ENCODE peak calls at places on chromosomes 6 and 20, in four cellular contexts. B is A549, V is GM12878, H is K562. J is an unnamed sample.

GRCh38 chr20:13493143-13493542 is 145.6 kb downstream of the TASP1 start:
- DNase-seq in B (no peak), V (no peak), H (no peak), J (no peak)

GRCh38 chr20:40073535-40074111 is 615.4 kb downstream of the MAFB start:
- DNase-seq in B (no peak), V (no peak), H (no peak), J (no peak)

GRCh38 chr6:147756000-147756399 is 247.5 kb downstream of the SAMD5 start:
- DNase-seq in B (no peak), V (no peak), H (no peak), J (no peak)

GRCh38 chr6:150967910-150968309 is 102.4 kb downstream of the MTHFD1L start:
- DNase-seq in B (no peak), V (no peak), H (no peak), J (no peak)

GRCh38 chr6:3296113-3296512 is 37.4 kb downstream of the PSMG4 start:
- DNase-seq in B (no peak), V (no peak), H (no peak), J (no peak)

GRCh38 chr6:41836660-41837052 is 49.2 kb downstream of the TOMM6 start:
- DNase-seq in B (no peak), V (no peak), H (no peak), J (no peak)

GRCh38 chr20:3082306-3082951 is 2.1 kb downstream of the AVP start:
- DNase-seq in B (no peak), V (no peak), H (no peak), J (no peak)

GRCh38 chr20:8361008-8361652 is 229.1 kb downstream of the PLCB1 start:
- DNase-seq in B (peak; percentile 7), V (peak; percentile 17), H (no peak), J (no peak)

GRCh38 chr6:71496018-71496800 is 207.6 kb downstream of the OGFRL1 start:
- DNase-seq in B (no peak), V (peak; percentile 38), H (no peak), J (no peak)

GRCh38 chr6:162364488-162364887 is 363.1 kb downstream of the PRKN start:
- DNase-seq in B (no peak), V (no peak), H (no peak), J (no peak)

GRCh38 chr20:33719277-33719988 is 677 bp downstream of the PXMP4 start:
- DNase-seq in B (no peak), V (no peak), H (no peak), J (no peak)

GRCh38 chr6:91098006-91098405 is 511.1 kb upstream of the MAP3K7 start:
- DNase-seq in B (no peak), V (no peak), H (no peak), J (no peak)

GRCh38 chr6:44556046-44556445 is 168.5 kb downstream of the CDC5L start:
- DNase-seq in B (no peak), V (no peak), H (no peak), J (no peak)

GRCh38 chr6:84681693-84682326 is 82.6 kb downstream of the TBX18 start:
- DNase-seq in B (no peak), V (no peak), H (no peak), J (no peak)

GRCh38 chr6:160004419-160005160 is 35.7 kb downstream of the IGF2R start:
- DNase-seq in B (no peak), V (no peak), H (no peak), J (no peak)

GRCh38 chr6:6008648-6009421 is 2.1 kb upstream of the NRN1 start:
- DNase-seq in B (peak; percentile 38), V (peak; percentile 36), H (peak; percentile 98), J (peak; percentile 23)

GRCh38 chr6:10237284-10238043 is 177.4 kb downstream of the TFAP2A start:
- DNase-seq in B (peak; percentile 78), V (no peak), H (no peak), J (no peak)

GRCh38 chr6:110217255-110217654 is 37.0 kb downstream of the CDC40 start:
- DNase-seq in B (no peak), V (no peak), H (no peak), J (no peak)

GRCh38 chr6:93886416-93886815 is 467.1 kb upstream of the EPHA7 start:
- DNase-seq in B (no peak), V (no peak), H (no peak), J (no peak)

GRCh38 chr20:47320990-47321805 is 35.3 kb downstream of the ZMYND8 start:
- DNase-seq in B (peak; percentile 90), V (no peak), H (no peak), J (peak; percentile 99)

GRCh38 chr20:64154590-64155257 is 9.5 kb upstream of the MYT1 start:
- DNase-seq in B (no peak), V (no peak), H (no peak), J (no peak)

GRCh38 chr6:22956029-22956715 is 386.8 kb downstream of the HDGFL1 start:
- DNase-seq in B (no peak), V (no peak), H (no peak), J (no peak)

GRCh38 chr20:11124849-11125505 is 451.2 kb upstream of the JAG1 start:
- DNase-seq in B (no peak), V (no peak), H (no peak), J (no peak)

GRCh38 chr6:32641122-32641521 is 3.9 kb downstream of the HLA-DQA1 start:
- DNase-seq in B (no peak), V (no peak), H (no peak), J (no peak)

GRCh38 chr6:24778121-24778520 is 3.4 kb downstream of the GMNN start:
- DNase-seq in B (no peak), V (no peak), H (no peak), J (no peak)

GRCh38 chr20:35264755-35265154 is 13.2 kb downstream of the MMP24OS start:
- DNase-seq in B (peak; percentile 88), V (no peak), H (no peak), J (peak; percentile 74)

GRCh38 chr6:169641461-169642085 is 60.3 kb downstream of the WDR27 start:
- DNase-seq in B (no peak), V (no peak), H (no peak), J (no peak)

GRCh38 chr6:84500726-84501125 is 263.7 kb downstream of the TBX18 start:
- DNase-seq in B (no peak), V (no peak), H (no peak), J (no peak)

GRCh38 chr6:139588076-139588639 is 213.7 kb upstream of the CITED2 start:
- DNase-seq in B (no peak), V (no peak), H (peak; percentile 49), J (peak; percentile 30)

GRCh38 chr6:3077430-3077829 is 9.1 kb downstream of the RIPK1 start:
- DNase-seq in B (no peak), V (no peak), H (no peak), J (no peak)

GRCh38 chr20:23178806-23179205 is 92.7 kb upstream of the CD93 start:
- DNase-seq in B (no peak), V (no peak), H (peak; percentile 65), J (no peak)

GRCh38 chr6:143325379-143326140 is 124.9 kb downstream of the ADAT2 start:
- DNase-seq in B (no peak), V (no peak), H (no peak), J (no peak)

GRCh38 chr6:113854531-113855499 is 2.3 kb upstream of the MARCKS start:
- DNase-seq in B (peak; percentile 78), V (no peak), H (peak; percentile 38), J (peak; percentile 44)

GRCh38 chr6:29071831-29072723 is 15.0 kb downstream of the OR2B3 start:
- DNase-seq in B (peak; percentile 65), V (no peak), H (peak; percentile 63), J (peak; percentile 61)
- TF ChIP-seq KDM1A in B (no peak), V (no peak), H (no peak), J (no peak)

GRCh38 chr6:43368517-43369160 is 808 bp downstream of the ZNF318 start:
- DNase-seq in B (peak; percentile 9), V (no peak), H (peak; percentile 56), J (peak; percentile 29)
- TF ChIP-seq JUNB in B (no peak), V (no peak), H (no peak), J (no peak)

DNA sequence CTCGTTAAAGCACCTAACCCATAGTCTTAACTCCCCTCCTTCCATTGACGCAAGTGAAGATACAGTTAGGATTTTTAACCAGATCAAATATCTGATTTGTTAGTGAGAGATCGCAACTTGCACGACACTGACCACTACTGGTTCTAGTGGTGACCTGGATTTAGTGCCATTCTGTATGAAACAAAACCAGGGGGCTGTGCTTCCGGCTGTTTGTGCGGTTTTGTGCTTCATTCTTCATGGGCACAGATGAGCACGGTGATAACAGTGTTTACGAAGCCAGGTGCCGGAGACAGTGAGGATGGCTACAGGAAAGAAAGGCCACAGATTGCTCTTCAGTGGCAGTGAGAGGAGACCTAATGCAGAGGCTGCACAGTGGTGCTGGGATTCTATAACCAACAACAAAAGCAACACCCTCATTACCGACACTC is 75.5 kb downstream of the NOL4L start:
- DNase-seq in B (peak; percentile 23), V (no peak), H (no peak), J (peak; percentile 91)
- TF ChIP-seq KDM1A in B (no peak), V (no peak), H (no peak), J (no peak)

DNA sequence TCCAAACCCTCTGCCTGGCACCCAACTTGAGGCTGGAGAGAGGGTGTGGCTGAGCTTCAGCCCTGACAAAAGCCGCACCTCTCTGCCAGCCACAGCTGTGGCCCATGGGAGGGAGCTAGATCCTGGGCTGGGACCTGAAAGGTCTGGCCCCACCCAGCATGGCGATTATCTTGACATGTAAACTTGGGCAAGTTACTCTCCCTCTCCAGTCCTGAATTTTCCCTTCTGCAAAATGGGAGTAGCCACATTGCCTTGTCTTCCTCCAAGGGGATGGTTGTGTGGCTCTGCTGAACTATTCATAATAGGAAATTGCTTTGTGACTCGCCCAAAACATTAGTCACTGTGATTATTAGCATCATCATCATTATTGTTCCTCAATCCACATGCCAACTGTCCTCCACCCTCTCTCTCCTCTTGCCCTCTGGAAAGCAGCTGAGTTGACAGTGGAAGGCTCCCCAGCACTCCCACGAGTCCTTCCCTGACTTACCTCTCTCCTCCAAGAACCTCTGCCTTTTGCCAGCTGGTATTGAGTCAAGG is 23.0 kb upstream of the RBPJL start:
- DNase-seq in B (no peak), V (no peak), H (no peak), J (no peak)
- TF ChIP-seq JUNB in B (no peak), V (no peak), H (no peak), J (no peak)

J was measured in HepG2.